ENCODE peak calls at places on chromosomes 11 and 22, in nine cellular contexts. Z is GM23248; Q is putamen; D is stimulated activated CD8-positive, alpha-beta memory T cell treated with anti-CD3 and anti-CD28 coated beads, Interleukin-15, amount 100 ng/mL, for 1 hour; B is activated CD4-positive, alpha-beta T cell treated with anti-CD3 and anti-CD28 coated beads, Interleukin-2, amount 50 U/mL, for 4 hours; K is PC-9; M is CD4-positive, alpha-beta memory T cell; S is SK-N-DZ; P is GDM1. A is an unnamed sample.

GRCh38 chr11:21711341-21711740 is 481.5 kb upstream of the ANO5 start:
- DNase-seq in Z (no peak), Q (no peak), D (no peak), B (no peak), K (no peak), M (no peak), S (no peak), P (no peak), A (no peak)

GRCh38 chr22:37274380-37274862 is 7.9 kb upstream of the CYTH4 start:
- DNase-seq in Z (no peak), Q (peak), D (no peak), B (no peak), K (no peak), M (no peak), S (no peak), P (peak), A (peak)

GRCh38 chr11:84165139-84165538 is 879.0 kb upstream of the CCDC90B start:
- DNase-seq in Z (peak), Q (no peak), D (no peak), B (no peak), K (no peak), M (no peak), S (no peak), P (no peak), A (no peak)

GRCh38 chr11:78667462-78667861 is 92.8 kb upstream of the NARS2 start:
- DNase-seq in Z (no peak), Q (no peak), D (no peak), B (no peak), K (no peak), M (no peak), S (no peak), P (no peak), A (no peak)

GRCh38 chr22:36323855-36324331 is 63.9 kb downstream of the MYH9 start:
- DNase-seq in Z (peak), Q (no peak), D (no peak), B (no peak), K (no peak), M (no peak), S (no peak), P (no peak), A (no peak)

GRCh38 chr11:130772266-130773227 is 143.7 kb downstream of the SNX19 start:
- DNase-seq in Z (peak), Q (no peak), D (no peak), B (no peak), K (peak), M (no peak), S (no peak), P (no peak), A (peak)

GRCh38 chr11:65968600-65969482 is 7.3 kb downstream of the SART1 start:
- DNase-seq in Z (peak), Q (no peak), D (no peak), B (no peak), K (no peak), M (no peak), S (no peak), P (no peak), A (peak)

GRCh38 chr22:41668971-41669911 is 19.4 kb downstream of the SNU13 start:
- DNase-seq in Z (peak), Q (no peak), D (no peak), B (no peak), K (peak), M (no peak), S (no peak), P (no peak), A (no peak)

GRCh38 chr11:7924526-7924925 is 6.5 kb downstream of the OR10A6 start:
- DNase-seq in Z (no peak), Q (no peak), D (no peak), B (no peak), K (no peak), M (no peak), S (no peak), P (no peak), A (no peak)

GRCh38 chr11:6319001-6319878 is 1.1 kb downstream of the CAVIN3 start:
- DNase-seq in Z (peak), Q (no peak), D (no peak), B (no peak), K (peak), M (no peak), S (no peak), P (no peak), A (no peak)

GRCh38 chr22:47329727-47330653 is 567.5 kb downstream of the TBC1D22A start:
- DNase-seq in Z (no peak), Q (no peak), D (no peak), B (no peak), K (no peak), M (no peak), S (no peak), P (no peak), A (no peak)

GRCh38 chr11:103699216-103699615 is 337.2 kb upstream of the DDI1 start:
- DNase-seq in Z (peak), Q (no peak), D (no peak), B (no peak), K (no peak), M (no peak), S (no peak), P (no peak), A (no peak)

GRCh38 chr11:77146261-77147035 is 18.4 kb downstream of the MYO7A start:
- DNase-seq in Z (no peak), Q (no peak), D (no peak), B (no peak), K (no peak), M (no peak), S (no peak), P (no peak), A (no peak)

GRCh38 chr11:3232956-3233355 is 739 bp upstream of the MRGPRE start:
- DNase-seq in Z (no peak), Q (no peak), D (no peak), B (no peak), K (no peak), M (no peak), S (no peak), P (no peak), A (no peak)

GRCh38 chr11:118627566-118627965 is 20.2 kb downstream of the PHLDB1 start:
- DNase-seq in Z (no peak), Q (no peak), D (no peak), B (no peak), K (no peak), M (no peak), S (no peak), P (no peak), A (no peak)

GRCh38 chr22:19955241-19956128 is 13.9 kb upstream of the TXNRD2 start:
- DNase-seq in Z (no peak), Q (no peak), D (no peak), B (no peak), K (no peak), M (no peak), S (no peak), P (peak), A (no peak)

GRCh38 chr11:46718155-46719019 is 626 bp upstream of the F2 start:
- DNase-seq in Z (no peak), Q (no peak), D (no peak), B (no peak), K (no peak), M (no peak), S (no peak), P (no peak), A (no peak)

GRCh38 chr11:94740975-94741707 is 27.0 kb upstream of the AMOTL1 start:
- DNase-seq in Z (peak), Q (peak), D (no peak), B (no peak), K (no peak), M (no peak), S (peak), P (no peak), A (peak)

GRCh38 chr22:21928048-21928447 is 24.6 kb downstream of the PPM1F start:
- DNase-seq in Z (no peak), Q (no peak), D (no peak), B (no peak), K (no peak), M (no peak), S (no peak), P (no peak), A (no peak)

GRCh38 chr11:67632175-67632981 is 2.6 kb upstream of the NUDT8 start:
- DNase-seq in Z (no peak), Q (no peak), D (no peak), B (no peak), K (no peak), M (no peak), S (no peak), P (no peak), A (no peak)

GRCh38 chr11:6474806-6475500 is 1.2 kb upstream of the TRIM3 start:
- DNase-seq in Z (peak), Q (no peak), D (no peak), B (no peak), K (no peak), M (no peak), S (no peak), P (no peak), A (no peak)

GRCh38 chr22:41907436-41908401 is 7.2 kb downstream of the SHISA8 start:
- DNase-seq in Z (peak), Q (no peak), D (no peak), B (no peak), K (no peak), M (no peak), S (no peak), P (no peak), A (no peak)

GRCh38 chr11:120494595-120494994 is 17.0 kb upstream of the GRIK4 start:
- DNase-seq in Z (no peak), Q (no peak), D (no peak), B (no peak), K (no peak), M (no peak), S (no peak), P (no peak), A (no peak)

GRCh38 chr11:65430406-65431217 is 8.0 kb downstream of the NEAT1 start:
- DNase-seq in Z (peak), Q (no peak), D (no peak), B (no peak), K (no peak), M (peak), S (no peak), P (no peak), A (no peak)

GRCh38 chr11:134658481-134659080 is 246.5 kb upstream of the B3GAT1 start:
- DNase-seq in Z (no peak), Q (no peak), D (no peak), B (no peak), K (no peak), M (no peak), S (no peak), P (no peak), A (no peak)

GRCh38 chr11:119369035-119369925 is 12.2 kb downstream of the USP2 start:
- DNase-seq in Z (no peak), Q (no peak), D (no peak), B (no peak), K (no peak), M (no peak), S (peak), P (no peak), A (peak)

GRCh38 chr11:15673408-15673811 is 558.7 kb downstream of the INSC start:
- DNase-seq in Z (no peak), Q (no peak), D (no peak), B (no peak), K (no peak), M (no peak), S (no peak), P (no peak), A (no peak)

GRCh38 chr22:36455571-36456458 is 25.6 kb downstream of the TXN2 start:
- DNase-seq in Z (no peak), Q (no peak), D (no peak), B (no peak), K (no peak), M (no peak), S (no peak), P (no peak), A (no peak)

GRCh38 chr11:83087035-83087434 is 15.3 kb upstream of the RAB30 start:
- DNase-seq in Z (no peak), Q (no peak), D (no peak), B (no peak), K (no peak), M (no peak), S (no peak), P (no peak), A (no peak)

GRCh38 chr11:63592975-63593395 is 21.2 kb downstream of the PLAAT3 start:
- DNase-seq in Z (peak), Q (no peak), D (no peak), B (no peak), K (peak), M (no peak), S (no peak), P (no peak), A (no peak)

GRCh38 chr11:64746486-64746885 is 2.5 kb upstream of the RASGRP2 start:
- DNase-seq in Z (no peak), Q (no peak), D (no peak), B (no peak), K (no peak), M (no peak), S (no peak), P (no peak), A (no peak)

GRCh38 chr11:14388352-14388751 is 29.4 kb upstream of the RRAS2 start:
- DNase-seq in Z (peak), Q (no peak), D (no peak), B (no peak), K (no peak), M (no peak), S (no peak), P (no peak), A (no peak)

GRCh38 chr11:101296896-101297295 is 167.3 kb upstream of the PGR start:
- DNase-seq in Z (no peak), Q (no peak), D (no peak), B (no peak), K (peak), M (no peak), S (no peak), P (no peak), A (no peak)

GRCh38 chr11:17915500-17916143 is 97.2 kb downstream of the SERGEF start:
- DNase-seq in Z (peak), Q (no peak), D (no peak), B (no peak), K (no peak), M (no peak), S (no peak), P (no peak), A (no peak)

GRCh38 chr11:10927533-10927932 is 69.7 kb upstream of the ZBED5 start:
- DNase-seq in Z (peak), Q (no peak), D (no peak), B (no peak), K (no peak), M (no peak), S (no peak), P (no peak), A (no peak)

GRCh38 chr11:111911563-111912401 is at the start of gene CRYAB:
- DNase-seq in Z (peak), Q (peak), D (no peak), B (no peak), K (peak), M (no peak), S (no peak), P (no peak), A (peak)

A was measured in gastrocnemius medialis.